ENCODE peak calls at places on chromosomes 3 and 15, in seven cellular contexts. G is activated CD8-positive, alpha-beta memory T cell treated with anti-CD3 and anti-CD28 coated beads, Interleukin-2, amount 10 ng/mL, durations not matched to agents 7 days and 5 days; X is B cell; C is HuH-7; B is NCI-H1092; S is cardiac muscle cell; Z is epithelial cell of esophagus. N is an unnamed sample.

GRCh38 chr3:7520593-7520992 is 659.7 kb downstream of the GRM7 start:
- DNase-seq in B (no peak), Z (no peak), X (no peak), C (no peak), S (no peak), G (no peak), N (no peak)

GRCh38 chr15:40104865-40105516 is 3.7 kb downstream of the BMF start:
- DNase-seq in B (peak; percentile 71), G (peak; percentile 84), Z (peak; percentile 80), S (peak; percentile 93), C (peak; percentile 75), X (peak; percentile 86), N (peak; percentile 85)

GRCh38 chr15:52247481-52247880 is 48.1 kb downstream of the MYO5C start:
- DNase-seq in Z (no peak), X (no peak), S (no peak), G (no peak), B (no peak), C (no peak), N (no peak)

GRCh38 chr15:40238927-40239591 is at the start of gene PAK6:
- DNase-seq in G (no peak), X (peak; percentile 70), B (no peak), C (peak; percentile 40), Z (peak; percentile 96), S (peak; percentile 44), N (peak; percentile 64)

GRCh38 chr15:28027714-28028076 is 71.4 kb downstream of the OCA2 start:
- DNase-seq in C (no peak), X (no peak), S (no peak), B (no peak), Z (no peak), G (no peak), N (no peak)

GRCh38 chr3:108341911-108342310 is 45.6 kb downstream of the HHLA2 start:
- DNase-seq in S (no peak), Z (no peak), G (no peak), B (no peak), X (no peak), C (no peak), N (no peak)

GRCh38 chr3:104018541-104018940 is 1348.2 kb upstream of the ALCAM start:
- DNase-seq in X (no peak), Z (peak; percentile 23), B (no peak), S (no peak), C (no peak), G (no peak), N (no peak)

GRCh38 chr3:120469440-120470415 is 18.9 kb upstream of the FSTL1 start:
- DNase-seq in Z (peak; percentile 94), G (no peak), S (peak; percentile 40), C (no peak), X (no peak), B (no peak), N (no peak)

GRCh38 chr15:72312605-72313447 is 7.1 kb downstream of the CELF6 start:
- DNase-seq in Z (peak; percentile 67), S (peak; percentile 80), X (peak; percentile 76), B (no peak), C (peak; percentile 92), G (peak; percentile 78), N (peak; percentile 59)

GRCh38 chr3:175399156-175399840 is 540.2 kb downstream of the NAALADL2 start:
- DNase-seq in B (no peak), G (no peak), X (no peak), C (no peak), Z (peak; percentile 70), S (no peak), N (no peak)

GRCh38 chr3:126008219-126008618 is 39.2 kb downstream of the ROPN1B start:
- DNase-seq in C (no peak), S (no peak), X (no peak), Z (no peak), G (no peak), B (no peak), N (no peak)

GRCh38 chr15:99953886-99954285 is 220.6 kb upstream of the LYSMD4 start:
- DNase-seq in Z (no peak), B (no peak), X (no peak), C (no peak), S (no peak), G (no peak), N (no peak)

GRCh38 chr15:72315706-72316370 is 4.1 kb downstream of the CELF6 start:
- DNase-seq in B (no peak), G (no peak), C (no peak), Z (no peak), S (peak; percentile 17), X (no peak), N (peak; percentile 67)

GRCh38 chr15:25863067-25863967 is at the start of gene ATP10A:
- DNase-seq in X (peak; percentile 51), C (no peak), S (peak; percentile 57), G (peak; percentile 77), Z (no peak), B (no peak), N (no peak)

GRCh38 chr15:83310521-83311456 is 26.3 kb upstream of the BNC1 start:
- DNase-seq in G (no peak), Z (peak; percentile 68), S (peak; percentile 73), X (no peak), C (no peak), B (no peak), N (no peak)

GRCh38 chr3:146507331-146508120 is 36.9 kb downstream of the PLSCR1 start:
- DNase-seq in B (no peak), S (no peak), X (no peak), C (no peak), G (no peak), Z (no peak), N (no peak)

GRCh38 chr3:64796597-64796996 is 108.8 kb upstream of the ADAMTS9 start:
- DNase-seq in Z (peak; percentile 57), X (no peak), B (no peak), C (no peak), G (no peak), S (peak; percentile 23), N (no peak)

GRCh38 chr3:119481079-119481478 is 12.3 kb downstream of the POGLUT1 start:
- DNase-seq in C (no peak), Z (peak; percentile 92), S (no peak), B (no peak), G (no peak), X (no peak), N (no peak)

GRCh38 chr3:45010718-45011355 is 15.3 kb upstream of the CLEC3B start:
- DNase-seq in Z (peak; percentile 88), B (no peak), S (peak; percentile 57), C (no peak), G (no peak), X (no peak), N (no peak)

GRCh38 chr3:121750087-121750415 is 510 bp upstream of the GOLGB1 start:
- DNase-seq in G (no peak), Z (no peak), X (no peak), C (no peak), S (no peak), B (no peak), N (no peak)

GRCh38 chr15:61916104-61916503 is 144.1 kb downstream of the VPS13C start:
- DNase-seq in B (no peak), X (no peak), C (no peak), S (no peak), Z (no peak), G (no peak), N (peak; percentile 17)

GRCh38 chr3:45580142-45580541 is 14.4 kb upstream of the LIMD1 start:
- DNase-seq in C (no peak), Z (no peak), B (no peak), S (no peak), G (no peak), X (no peak), N (no peak)

GRCh38 chr3:89787485-89787884 is 680.1 kb downstream of the EPHA3 start:
- DNase-seq in X (no peak), S (no peak), G (no peak), B (no peak), Z (no peak), C (no peak), N (no peak)

GRCh38 chr3:170410428-170411029 is 8.1 kb upstream of the CLDN11 start:
- DNase-seq in C (no peak), B (peak; percentile 6), S (peak; percentile 47), Z (peak; percentile 45), G (no peak), X (no peak), N (peak; percentile 42)

GRCh38 chr3:140699516-140700231 is 21.8 kb downstream of the TRIM42 start:
- DNase-seq in G (no peak), B (no peak), S (no peak), X (no peak), Z (no peak), C (no peak), N (no peak)

GRCh38 chr3:123783811-123784210 is 100.3 kb downstream of the MYLK start:
- DNase-seq in Z (no peak), C (no peak), S (no peak), G (no peak), X (no peak), B (no peak), N (no peak)

GRCh38 chr3:14883226-14883625 is 64.2 kb upstream of the NR2C2 start:
- DNase-seq in Z (no peak), G (no peak), C (no peak), S (no peak), X (no peak), B (no peak), N (no peak)

GRCh38 chr3:178446054-178446453 is 90.2 kb upstream of the KCNMB2 start:
- DNase-seq in Z (no peak), X (no peak), C (no peak), S (peak; percentile 5), G (no peak), B (no peak), N (peak; percentile 17)

GRCh38 chr3:135929670-135930069 is 35.9 kb upstream of the PPP2R3A start:
- DNase-seq in S (peak; percentile 48), G (no peak), X (no peak), B (no peak), Z (no peak), C (no peak), N (no peak)

GRCh38 chr3:119257654-119258410 is 17.2 kb upstream of the B4GALT4 start:
- DNase-seq in S (peak; percentile 54), B (no peak), C (no peak), X (no peak), Z (peak; percentile 19), G (no peak), N (no peak)

GRCh38 chr15:93059442-93059841 is 29.6 kb downstream of the RGMA start:
- DNase-seq in C (no peak), G (no peak), B (no peak), X (no peak), Z (no peak), S (no peak), N (no peak)

GRCh38 chr3:113912551-113913246 is 35.1 kb upstream of the ZDHHC23 start:
- DNase-seq in Z (peak; percentile 87), C (peak; percentile 60), X (peak; percentile 30), S (peak; percentile 76), G (peak; percentile 53), B (peak; percentile 25), N (peak; percentile 86)

GRCh38 chr15:84894743-84895425 is 10.4 kb downstream of the SLC28A1 start:
- DNase-seq in Z (no peak), X (no peak), G (no peak), C (no peak), S (no peak), B (no peak), N (no peak)